ENCODE peak calls at places on chromosomes 12 and 14, in six cellular contexts. X is stomach, Z is lung, J is NCI-H1092 treated with DMSO at 0.1 percent for 48 hours, U is AG04449, T is fibroblast of lung. C is an unnamed sample.

GRCh38 chr14:105899071-105899641 is 372.8 kb downstream of the TMEM121 start:
- DNase-seq in U (no peak), X (no peak), T (no peak), J (no peak), Z (no peak), C (no peak)

GRCh38 chr14:24795406-24795805 is 161.4 kb upstream of the GZMB start:
- DNase-seq in J (no peak), T (no peak), U (no peak), X (no peak), Z (no peak), C (no peak)

GRCh38 chr14:78697341-78697740 is 527.2 kb downstream of the NRXN3 start:
- DNase-seq in T (peak), Z (no peak), J (peak), X (no peak), U (peak), C (no peak)

GRCh38 chr12:127787544-127787943 is 479.4 kb upstream of the TMEM132C start:
- DNase-seq in J (no peak), X (no peak), Z (no peak), U (no peak), T (no peak), C (no peak)

GRCh38 chr12:20446836-20447235 is 78.5 kb downstream of the PDE3A start:
- DNase-seq in U (no peak), J (no peak), Z (no peak), X (no peak), T (no peak), C (no peak)

GRCh38 chr12:110809149-110809548 is 37.6 kb upstream of the CCDC63 start:
- DNase-seq in Z (no peak), J (no peak), U (no peak), T (no peak), X (no peak), C (no peak)

GRCh38 chr14:34489324-34489723 is 27.3 kb upstream of the SPTSSA start:
- DNase-seq in J (no peak), Z (no peak), X (no peak), T (no peak), U (no peak), C (no peak)

GRCh38 chr12:53659011-53659551 is 16.8 kb downstream of the ATP5MC2 start:
- DNase-seq in X (peak), J (peak), U (no peak), Z (peak), T (peak), C (peak)

GRCh38 chr14:102507026-102507860 is 2.3 kb downstream of the ANKRD9 start:
- DNase-seq in X (no peak), T (no peak), Z (no peak), J (no peak), U (no peak), C (no peak)

GRCh38 chr12:32181498-32182175 is 75.0 kb downstream of the BICD1 start:
- DNase-seq in J (no peak), X (no peak), U (no peak), Z (no peak), T (no peak), C (no peak)

GRCh38 chr12:125983094-125983783 is 918.0 kb downstream of the AACS start:
- DNase-seq in U (no peak), X (peak), Z (no peak), J (no peak), T (peak), C (peak)

GRCh38 chr12:82660541-82661325 is 26.0 kb upstream of the TMTC2 start:
- DNase-seq in X (no peak), U (no peak), Z (no peak), T (peak), J (no peak), C (peak)

GRCh38 chr12:58942345-58942744 is 22.0 kb upstream of the LRIG3 start:
- DNase-seq in Z (no peak), U (no peak), J (no peak), T (no peak), X (no peak), C (no peak)

GRCh38 chr12:69415471-69416275 is 54.5 kb upstream of the FRS2 start:
- DNase-seq in T (peak), J (peak), U (peak), X (peak), Z (peak), C (peak)

GRCh38 chr12:124833693-124834122 is 30.0 kb downstream of the SCARB1 start:
- DNase-seq in T (no peak), Z (no peak), X (no peak), J (peak), U (no peak), C (no peak)

GRCh38 chr12:131609762-131610161 is 101.1 kb upstream of the SFSWAP start:
- DNase-seq in X (no peak), T (no peak), Z (no peak), J (no peak), U (no peak), C (no peak)

GRCh38 chr12:93156091-93156490 is 221.6 kb upstream of the NUDT4 start:
- DNase-seq in J (peak), Z (no peak), T (no peak), U (no peak), X (peak), C (no peak)

GRCh38 chr12:91985002-91985767 is 160.5 kb downstream of the BTG1 start:
- DNase-seq in X (no peak), J (no peak), T (peak), U (no peak), Z (no peak), C (no peak)

GRCh38 chr14:35355981-35356839 is 48.3 kb downstream of the NFKBIA start:
- DNase-seq in T (peak), J (no peak), U (no peak), Z (peak), X (no peak), C (peak)

GRCh38 chr12:68368332-68368731 is 36.2 kb upstream of the MDM1 start:
- DNase-seq in Z (no peak), J (no peak), U (no peak), X (no peak), T (no peak), C (no peak)

GRCh38 chr12:15220961-15221885 is at the start of gene RERG:
- DNase-seq in Z (peak), U (no peak), X (peak), J (peak), T (peak), C (peak)

C was measured in thyroid gland.